ENCODE peak calls at places on chromosomes 11 and 22, in seven cellular contexts. X, D, A, U, Z, L and R are unnamed samples.

GRCh38 chr11:45470151-45471001 is 184.2 kb upstream of the SYT13 start:
- DNase-seq in X (no peak), D (no peak), A (no peak), U (no peak), Z (no peak), L (no peak), R (no peak)

GRCh38 chr11:105192115-105192514 is 52.5 kb upstream of the CARD18 start:
- DNase-seq in X (no peak), D (no peak), A (no peak), U (no peak), Z (no peak), L (no peak), R (no peak)

GRCh38 chr11:67266424-67267187 is at the start of gene GRK2:
- DNase-seq in X (peak), D (no peak), A (no peak), U (no peak), Z (peak), L (no peak), R (no peak)

GRCh38 chr11:65589444-65590239 is 6.0 kb downstream of the KCNK7 start:
- DNase-seq in X (no peak), D (no peak), A (no peak), U (no peak), Z (peak), L (peak), R (no peak)

GRCh38 chr22:48740731-48741405 is 1086.8 kb downstream of the BRD1 start:
- DNase-seq in X (no peak), D (no peak), A (peak), U (peak), Z (no peak), L (no peak), R (no peak)

GRCh38 chr11:122696662-122697061 is 41.1 kb downstream of the UBASH3B start:
- DNase-seq in X (no peak), D (no peak), A (no peak), U (no peak), Z (peak), L (no peak), R (no peak)

GRCh38 chr11:88359529-88359928 is 22.0 kb upstream of the CTSC start:
- DNase-seq in X (no peak), D (no peak), A (no peak), U (no peak), Z (no peak), L (no peak), R (no peak)

GRCh38 chr22:21727159-21727558 is 8.4 kb downstream of the YPEL1 start:
- DNase-seq in X (no peak), D (no peak), A (no peak), U (no peak), Z (peak), L (no peak), R (no peak)

GRCh38 chr11:35049906-35050531 is 89.0 kb upstream of the CD44 start:
- DNase-seq in X (no peak), D (no peak), A (no peak), U (no peak), Z (no peak), L (no peak), R (no peak)

DNA sequence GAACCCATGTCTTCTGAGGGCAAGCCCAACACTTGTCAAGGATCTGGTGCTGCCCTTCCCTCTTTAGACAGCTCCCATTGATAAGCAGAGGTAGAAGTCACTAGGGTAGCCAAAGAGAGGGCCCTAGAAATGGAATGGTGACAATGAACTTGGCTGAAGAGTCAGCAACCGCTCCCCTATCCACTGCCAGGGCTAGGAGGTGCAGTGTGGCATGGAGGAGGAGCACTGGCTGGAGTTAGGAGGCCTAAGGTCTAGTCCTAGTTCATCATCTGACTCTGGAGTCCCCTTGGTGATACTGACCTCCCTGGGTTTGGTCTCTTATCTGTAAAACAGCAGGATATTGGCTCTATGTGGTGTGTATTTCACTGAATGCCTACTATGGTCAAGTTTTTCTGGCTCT is 10.3 kb downstream of the TIMP3 start:
- DNase-seq in X (no peak), D (no peak), A (no peak), U (no peak), Z (no peak), L (no peak), R (no peak)
- TF ChIP-seq POLR2AphosphoS5 in X (no peak), D (no peak), A (no peak), U (no peak), Z (no peak), L (no peak), R (no peak)

GRCh38 chr11:1275021-1275420 is 34.4 kb downstream of the TOLLIP start:
- DNase-seq in X (no peak), D (no peak), A (no peak), U (no peak), Z (no peak), L (no peak), R (no peak)
- H3K27ac ChIP-seq in X (no peak), D (no peak), A (no peak), U (no peak), Z (no peak), L (no peak), R (no peak)

GRCh38 chr11:111960916-111961315 is 23.8 kb downstream of the DIXDC1 start:
- DNase-seq in X (no peak), D (no peak), A (no peak), U (no peak), Z (no peak), L (peak), R (no peak)
- TF ChIP-seq POLR2AphosphoS5 in X (no peak), D (no peak), A (no peak), U (no peak), Z (no peak), L (no peak), R (no peak)

GRCh38 chr22:33842006-33842354 is 78.3 kb downstream of the LARGE1 start:
- DNase-seq in X (no peak), D (no peak), A (no peak), U (no peak), Z (no peak), L (no peak), R (no peak)
- H3K27ac ChIP-seq in X (no peak), D (no peak), A (no peak), U (no peak), Z (no peak), L (no peak), R (peak)

GRCh38 chr11:62865641-62866040 is 15.1 kb upstream of the SLC3A2 start:
- DNase-seq in X (no peak), D (no peak), A (no peak), U (no peak), Z (no peak), L (no peak), R (no peak)
- TF ChIP-seq POLR2AphosphoS5 in X (no peak), D (no peak), A (no peak), U (no peak), Z (no peak), L (no peak), R (no peak)

GRCh38 chr11:73186294-73186850 is 31.7 kb upstream of the P2RY2 start:
- DNase-seq in X (no peak), D (no peak), A (no peak), U (no peak), Z (no peak), L (no peak), R (no peak)
- H3K27ac ChIP-seq in X (no peak), D (no peak), A (no peak), U (no peak), Z (no peak), L (no peak), R (no peak)

GRCh38 chr22:23750374-23750743 is 553 bp downstream of the ZNF70 start:
- DNase-seq in X (no peak), D (no peak), A (no peak), U (no peak), Z (no peak), L (no peak), R (no peak)

GRCh38 chr22:23752090-23752691 is 1.3 kb upstream of the ZNF70 start:
- DNase-seq in X (peak), D (no peak), A (no peak), U (no peak), Z (no peak), L (peak), R (no peak)

GRCh38 chr22:23751441-23751996 is 607 bp upstream of the ZNF70 start:
- DNase-seq in X (no peak), D (no peak), A (no peak), U (no peak), Z (peak), L (peak), R (no peak)

GRCh38 chr22:23749747-23750373 is 1.1 kb downstream of the ZNF70 start:
- DNase-seq in X (no peak), D (no peak), A (no peak), U (no peak), Z (no peak), L (no peak), R (no peak)

DNA sequence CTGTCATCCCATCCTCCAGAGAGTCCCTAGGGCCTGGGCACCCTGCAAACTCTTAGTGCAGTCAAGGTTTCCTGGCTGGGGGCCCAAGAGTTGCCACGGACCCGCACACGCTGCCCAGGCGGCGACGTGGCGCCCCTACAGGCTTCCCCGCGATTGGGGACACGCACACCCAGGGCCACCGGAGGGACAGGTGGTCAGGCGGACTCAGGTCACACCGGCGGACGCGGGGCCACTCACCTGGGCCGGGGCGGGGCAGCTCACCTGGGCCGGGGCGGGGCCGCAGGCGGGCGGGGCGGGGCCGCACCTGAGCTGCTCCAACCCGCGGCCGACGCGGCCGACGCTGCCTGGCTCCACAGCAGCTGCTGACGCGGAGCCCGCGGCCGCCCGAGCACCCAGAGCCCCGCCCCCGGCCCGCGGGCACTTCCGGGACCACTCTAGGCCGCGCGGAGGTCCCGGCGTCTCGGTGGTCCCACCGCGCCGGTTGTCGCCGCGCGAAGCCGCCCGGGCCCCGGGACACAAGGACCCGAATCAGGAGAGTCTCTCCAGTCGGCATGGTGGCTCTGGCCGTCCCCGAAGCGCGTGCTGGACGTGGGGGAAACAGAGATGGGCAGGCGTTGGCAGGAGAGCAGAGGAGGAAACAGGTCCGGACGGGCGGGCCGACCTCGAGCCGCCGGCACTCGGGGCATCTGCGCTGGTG is at the start of gene ZNF70:
- DNase-seq in X (peak), D (peak), A (peak), U (peak), Z (peak), L (peak), R (no peak)
- TF ChIP-seq POLR2AphosphoS5 in X (peak), D (peak), A (peak), U (no peak), Z (peak), L (peak), R (peak)